ENCODE peak calls at places on chromosomes 2 and 18, in eight cellular contexts. One of them, this sample, is unnamed.

GRCh38 chr18:3594760-3595241 is 144.8 kb downstream of the TGIF1 start:
- DNase-seq in GM23338: no peak
- DNase-seq in endothelial cell of umbilical vein: no peak
- DNase-seq in K562: no peak
- DNase-seq in sigmoid colon: no peak
- DNase-seq in transverse colon: peak
- DNase-seq in vagina: no peak
- DNase-seq in HepG2: peak
- DNase-seq in this sample: no peak

GRCh38 chr2:178109813-178110212 is 2.4 kb upstream of the RBM45 start:
- DNase-seq in GM23338: peak
- DNase-seq in endothelial cell of umbilical vein: peak
- DNase-seq in K562: peak
- DNase-seq in sigmoid colon: no peak
- DNase-seq in transverse colon: no peak
- DNase-seq in vagina: no peak
- DNase-seq in HepG2: peak
- DNase-seq in this sample: peak

GRCh38 chr2:26001743-26002341 is 19.5 kb upstream of the KIF3C start:
- DNase-seq in GM23338: no peak
- DNase-seq in endothelial cell of umbilical vein: peak
- DNase-seq in K562: no peak
- DNase-seq in sigmoid colon: peak
- DNase-seq in transverse colon: peak
- DNase-seq in vagina: no peak
- DNase-seq in HepG2: no peak
- DNase-seq in this sample: no peak

GRCh38 chr2:3316456-3317276 is 61.0 kb downstream of the EIPR1 start:
- DNase-seq in GM23338: no peak
- DNase-seq in endothelial cell of umbilical vein: no peak
- DNase-seq in K562: no peak
- DNase-seq in sigmoid colon: peak
- DNase-seq in transverse colon: no peak
- DNase-seq in vagina: no peak
- DNase-seq in HepG2: no peak
- DNase-seq in this sample: no peak

GRCh38 chr2:30239308-30240161 is 8.2 kb downstream of the LBH start:
- DNase-seq in GM23338: peak
- DNase-seq in endothelial cell of umbilical vein: peak
- DNase-seq in K562: peak
- DNase-seq in sigmoid colon: peak
- DNase-seq in transverse colon: peak
- DNase-seq in vagina: no peak
- DNase-seq in HepG2: peak
- DNase-seq in this sample: no peak

GRCh38 chr2:108594982-108595464 is 60.8 kb downstream of the LIMS1 start:
- DNase-seq in GM23338: no peak
- DNase-seq in endothelial cell of umbilical vein: peak
- DNase-seq in K562: peak
- DNase-seq in sigmoid colon: no peak
- DNase-seq in transverse colon: no peak
- DNase-seq in vagina: no peak
- DNase-seq in HepG2: peak
- DNase-seq in this sample: no peak

GRCh38 chr2:88239781-88240180 is 69.6 kb downstream of the THNSL2 start:
- DNase-seq in GM23338: no peak
- DNase-seq in endothelial cell of umbilical vein: no peak
- DNase-seq in K562: no peak
- DNase-seq in sigmoid colon: no peak
- DNase-seq in transverse colon: no peak
- DNase-seq in vagina: no peak
- DNase-seq in HepG2: no peak
- DNase-seq in this sample: no peak

GRCh38 chr2:33069894-33070651 is 123.3 kb downstream of the LTBP1 start:
- DNase-seq in GM23338: no peak
- DNase-seq in endothelial cell of umbilical vein: peak
- DNase-seq in K562: peak
- DNase-seq in sigmoid colon: peak
- DNase-seq in transverse colon: no peak
- DNase-seq in vagina: no peak
- DNase-seq in HepG2: peak
- DNase-seq in this sample: no peak

GRCh38 chr2:205770557-205770956 is 88.3 kb downstream of the NRP2 start:
- DNase-seq in GM23338: no peak
- DNase-seq in endothelial cell of umbilical vein: no peak
- DNase-seq in K562: no peak
- DNase-seq in sigmoid colon: no peak
- DNase-seq in transverse colon: no peak
- DNase-seq in vagina: no peak
- DNase-seq in HepG2: no peak
- DNase-seq in this sample: no peak

GRCh38 chr2:40896358-40896757 is 444.5 kb upstream of the SLC8A1 start:
- DNase-seq in GM23338: no peak
- DNase-seq in endothelial cell of umbilical vein: no peak
- DNase-seq in K562: no peak
- DNase-seq in sigmoid colon: no peak
- DNase-seq in transverse colon: no peak
- DNase-seq in vagina: no peak
- DNase-seq in HepG2: no peak
- DNase-seq in this sample: no peak
- TF ChIP-seq POLR2AphosphoS5 in GM23338: no peak
- TF ChIP-seq POLR2AphosphoS5 in endothelial cell of umbilical vein: no peak
- TF ChIP-seq POLR2AphosphoS5 in K562: no peak
- TF ChIP-seq POLR2AphosphoS5 in sigmoid colon: no peak
- TF ChIP-seq POLR2AphosphoS5 in transverse colon: no peak
- TF ChIP-seq POLR2AphosphoS5 in vagina: no peak
- TF ChIP-seq POLR2AphosphoS5 in HepG2: no peak
- TF ChIP-seq POLR2AphosphoS5 in this sample: no peak

DNA sequence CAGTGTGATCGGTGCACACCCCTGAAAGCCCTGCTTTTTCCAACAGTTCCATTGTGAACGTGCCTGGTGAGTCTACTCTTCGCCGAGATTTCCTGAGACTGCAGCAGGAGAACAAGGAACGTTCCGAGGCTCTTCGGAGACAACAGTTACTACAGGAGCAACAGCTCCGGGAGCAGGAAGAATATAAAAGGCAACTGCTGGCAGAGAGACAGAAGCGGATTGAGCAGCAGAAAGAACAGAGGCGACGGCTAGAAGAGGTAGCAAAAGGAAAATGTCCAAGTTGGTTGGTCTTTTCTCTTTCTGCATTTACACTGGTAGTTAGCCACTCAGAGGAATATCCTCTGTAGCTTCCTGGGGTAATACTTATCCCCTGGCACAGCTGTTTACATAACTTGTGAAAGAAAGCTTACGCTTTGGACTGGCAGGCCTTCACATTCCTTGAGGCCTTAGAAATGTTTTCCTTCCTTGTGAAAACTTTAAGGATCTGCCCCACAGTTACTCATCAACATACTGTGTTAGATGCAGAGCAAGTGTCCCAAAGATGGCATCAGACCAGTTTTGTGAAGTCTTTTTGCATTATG is 146.6 kb downstream of the MAP4K4 start:
- DNase-seq in GM23338: no peak
- DNase-seq in endothelial cell of umbilical vein: peak
- DNase-seq in K562: no peak
- DNase-seq in sigmoid colon: no peak
- DNase-seq in transverse colon: no peak
- DNase-seq in vagina: no peak
- DNase-seq in HepG2: no peak
- DNase-seq in this sample: no peak
- TF ChIP-seq POLR2AphosphoS5 in GM23338: no peak
- TF ChIP-seq POLR2AphosphoS5 in endothelial cell of umbilical vein: peak
- TF ChIP-seq POLR2AphosphoS5 in K562: no peak
- TF ChIP-seq POLR2AphosphoS5 in sigmoid colon: no peak
- TF ChIP-seq POLR2AphosphoS5 in transverse colon: no peak
- TF ChIP-seq POLR2AphosphoS5 in vagina: no peak
- TF ChIP-seq POLR2AphosphoS5 in HepG2: no peak
- TF ChIP-seq POLR2AphosphoS5 in this sample: no peak

GRCh38 chr2:67650292-67651133 is 253.4 kb downstream of the ETAA1 start:
- DNase-seq in GM23338: peak
- DNase-seq in endothelial cell of umbilical vein: peak
- DNase-seq in K562: peak
- DNase-seq in sigmoid colon: peak
- DNase-seq in transverse colon: peak
- DNase-seq in vagina: no peak
- DNase-seq in HepG2: peak
- DNase-seq in this sample: peak
- TF ChIP-seq POLR2AphosphoS5 in GM23338: no peak
- TF ChIP-seq POLR2AphosphoS5 in endothelial cell of umbilical vein: no peak
- TF ChIP-seq POLR2AphosphoS5 in K562: no peak
- TF ChIP-seq POLR2AphosphoS5 in sigmoid colon: peak
- TF ChIP-seq POLR2AphosphoS5 in transverse colon: peak
- TF ChIP-seq POLR2AphosphoS5 in vagina: peak
- TF ChIP-seq POLR2AphosphoS5 in HepG2: no peak
- TF ChIP-seq POLR2AphosphoS5 in this sample: no peak

GRCh38 chr2:100823665-100824438 is 3.9 kb downstream of the NPAS2 start:
- DNase-seq in GM23338: no peak
- DNase-seq in endothelial cell of umbilical vein: no peak
- DNase-seq in K562: no peak
- DNase-seq in sigmoid colon: no peak
- DNase-seq in transverse colon: no peak
- DNase-seq in vagina: no peak
- DNase-seq in HepG2: peak
- DNase-seq in this sample: no peak
- TF ChIP-seq POLR2AphosphoS5 in GM23338: no peak
- TF ChIP-seq POLR2AphosphoS5 in endothelial cell of umbilical vein: no peak
- TF ChIP-seq POLR2AphosphoS5 in K562: no peak
- TF ChIP-seq POLR2AphosphoS5 in sigmoid colon: no peak
- TF ChIP-seq POLR2AphosphoS5 in transverse colon: no peak
- TF ChIP-seq POLR2AphosphoS5 in vagina: no peak
- TF ChIP-seq POLR2AphosphoS5 in HepG2: no peak
- TF ChIP-seq POLR2AphosphoS5 in this sample: no peak

DNA sequence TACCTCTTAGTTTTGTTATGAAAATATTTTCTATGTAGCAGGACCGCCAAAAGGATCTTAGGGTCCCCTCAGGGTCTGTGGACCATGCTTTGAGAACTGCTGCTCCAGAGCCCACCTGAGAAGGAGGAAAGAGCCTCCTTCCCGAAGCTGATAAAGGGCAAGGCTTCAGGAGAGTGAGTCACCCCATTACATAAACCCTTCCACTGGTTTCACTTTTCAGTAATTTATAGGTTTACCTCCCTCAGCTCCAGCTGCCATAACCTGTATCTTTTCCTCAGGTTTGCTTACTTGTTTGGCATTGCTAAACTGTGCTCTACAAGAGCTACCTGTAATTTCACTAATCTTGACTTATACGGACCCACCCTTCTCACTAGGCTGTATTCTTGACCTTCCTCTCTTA is 6.6 kb downstream of the TTLL4 start:
- DNase-seq in GM23338: no peak
- DNase-seq in endothelial cell of umbilical vein: no peak
- DNase-seq in K562: no peak
- DNase-seq in sigmoid colon: no peak
- DNase-seq in transverse colon: no peak
- DNase-seq in vagina: no peak
- DNase-seq in HepG2: no peak
- DNase-seq in this sample: no peak
- TF ChIP-seq POLR2AphosphoS5 in GM23338: no peak
- TF ChIP-seq POLR2AphosphoS5 in endothelial cell of umbilical vein: no peak
- TF ChIP-seq POLR2AphosphoS5 in K562: no peak
- TF ChIP-seq POLR2AphosphoS5 in sigmoid colon: no peak
- TF ChIP-seq POLR2AphosphoS5 in transverse colon: no peak
- TF ChIP-seq POLR2AphosphoS5 in vagina: no peak
- TF ChIP-seq POLR2AphosphoS5 in HepG2: no peak
- TF ChIP-seq POLR2AphosphoS5 in this sample: no peak

DNA sequence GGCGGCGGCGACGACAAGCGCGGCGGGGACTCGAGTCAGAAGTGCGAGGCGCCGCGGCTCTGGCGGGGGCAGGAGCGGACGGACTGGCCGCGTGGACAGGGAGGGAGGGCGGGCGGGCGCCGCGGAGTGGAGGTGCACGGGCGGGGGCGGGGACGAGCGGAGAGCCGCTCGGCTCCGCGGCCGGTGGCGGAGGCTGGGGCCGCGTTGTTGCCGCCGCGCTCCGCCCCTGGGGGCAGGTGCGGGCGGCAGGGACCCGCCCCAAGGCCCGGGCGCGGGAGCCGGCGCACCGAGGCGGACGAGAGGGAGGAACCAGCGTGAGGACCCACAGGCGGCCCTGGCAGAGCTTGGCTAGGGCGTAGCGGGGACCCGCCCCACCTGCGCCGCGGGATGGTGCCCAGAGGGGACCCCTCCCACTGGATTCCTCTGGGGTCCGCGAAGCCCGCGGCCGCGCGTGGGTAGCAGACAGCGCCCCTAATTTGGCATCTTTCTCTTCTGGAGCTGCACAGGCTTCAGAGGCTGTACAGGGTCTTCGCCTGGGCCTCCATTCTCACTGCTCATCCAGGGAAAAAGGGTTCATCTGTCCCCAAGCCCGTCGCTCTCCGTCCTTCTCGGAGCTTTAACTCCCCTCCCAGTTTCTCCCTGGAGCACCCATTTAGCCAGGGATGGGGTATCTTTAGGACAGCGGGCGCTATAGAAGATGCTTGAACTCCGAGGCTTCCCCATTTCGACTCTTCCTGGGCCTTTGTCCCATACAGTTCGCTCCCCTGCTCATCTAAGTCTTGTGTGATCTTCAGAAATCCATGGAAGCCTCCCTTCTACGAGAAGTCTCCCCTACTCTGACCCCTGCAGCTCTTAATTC is at the start of gene TMEM163:
- DNase-seq in GM23338: peak
- DNase-seq in endothelial cell of umbilical vein: no peak
- DNase-seq in K562: peak
- DNase-seq in sigmoid colon: no peak
- DNase-seq in transverse colon: no peak
- DNase-seq in vagina: no peak
- DNase-seq in HepG2: no peak
- DNase-seq in this sample: peak
- TF ChIP-seq POLR2AphosphoS5 in GM23338: no peak
- TF ChIP-seq POLR2AphosphoS5 in endothelial cell of umbilical vein: no peak
- TF ChIP-seq POLR2AphosphoS5 in K562: no peak
- TF ChIP-seq POLR2AphosphoS5 in sigmoid colon: no peak
- TF ChIP-seq POLR2AphosphoS5 in transverse colon: no peak
- TF ChIP-seq POLR2AphosphoS5 in vagina: no peak
- TF ChIP-seq POLR2AphosphoS5 in HepG2: no peak
- TF ChIP-seq POLR2AphosphoS5 in this sample: no peak

GRCh38 chr2:220296174-220296573 is 668.7 kb downstream of the SLC4A3 start:
- DNase-seq in GM23338: peak
- DNase-seq in endothelial cell of umbilical vein: no peak
- DNase-seq in K562: no peak
- DNase-seq in sigmoid colon: no peak
- DNase-seq in transverse colon: no peak
- DNase-seq in vagina: no peak
- DNase-seq in HepG2: no peak
- DNase-seq in this sample: no peak
- TF ChIP-seq POLR2AphosphoS5 in GM23338: no peak
- TF ChIP-seq POLR2AphosphoS5 in endothelial cell of umbilical vein: no peak
- TF ChIP-seq POLR2AphosphoS5 in K562: no peak
- TF ChIP-seq POLR2AphosphoS5 in sigmoid colon: no peak
- TF ChIP-seq POLR2AphosphoS5 in transverse colon: no peak
- TF ChIP-seq POLR2AphosphoS5 in vagina: no peak
- TF ChIP-seq POLR2AphosphoS5 in HepG2: no peak
- TF ChIP-seq POLR2AphosphoS5 in this sample: no peak

GRCh38 chr2:240601061-240601830 is 14.7 kb downstream of the CAPN10 start:
- DNase-seq in GM23338: no peak
- DNase-seq in endothelial cell of umbilical vein: no peak
- DNase-seq in K562: no peak
- DNase-seq in sigmoid colon: peak
- DNase-seq in transverse colon: peak
- DNase-seq in vagina: no peak
- DNase-seq in HepG2: peak
- DNase-seq in this sample: no peak
- TF ChIP-seq POLR2AphosphoS5 in GM23338: no peak
- TF ChIP-seq POLR2AphosphoS5 in endothelial cell of umbilical vein: no peak
- TF ChIP-seq POLR2AphosphoS5 in K562: no peak
- TF ChIP-seq POLR2AphosphoS5 in sigmoid colon: no peak
- TF ChIP-seq POLR2AphosphoS5 in transverse colon: no peak
- TF ChIP-seq POLR2AphosphoS5 in vagina: no peak
- TF ChIP-seq POLR2AphosphoS5 in HepG2: no peak
- TF ChIP-seq POLR2AphosphoS5 in this sample: no peak

GRCh38 chr2:120548627-120549026 is 187.0 kb upstream of the GLI2 start:
- DNase-seq in GM23338: no peak
- DNase-seq in endothelial cell of umbilical vein: no peak
- DNase-seq in K562: no peak
- DNase-seq in sigmoid colon: no peak
- DNase-seq in transverse colon: no peak
- DNase-seq in vagina: no peak
- DNase-seq in HepG2: no peak
- DNase-seq in this sample: no peak
- TF ChIP-seq POLR2AphosphoS5 in GM23338: no peak
- TF ChIP-seq POLR2AphosphoS5 in endothelial cell of umbilical vein: no peak
- TF ChIP-seq POLR2AphosphoS5 in K562: no peak
- TF ChIP-seq POLR2AphosphoS5 in sigmoid colon: no peak
- TF ChIP-seq POLR2AphosphoS5 in transverse colon: no peak
- TF ChIP-seq POLR2AphosphoS5 in vagina: no peak
- TF ChIP-seq POLR2AphosphoS5 in HepG2: no peak
- TF ChIP-seq POLR2AphosphoS5 in this sample: no peak